ENCODE peak calls at places on chromosome 1, in eight cellular contexts. W is activated CD4-positive, alpha-beta T cell treated with anti-CD3 and anti-CD28 coated beads, Interleukin-2, amount 50 U/mL, for 1 hour; E is SJSA1; C is activated effector memory CD4-positive, alpha-beta T cell treated with Interleukin-2 at 50 U/mL for 16 hours; Z is GDM1; A is mucosa of descending colon; G is stimulated activated CD4-positive, alpha-beta T cell treated with anti-CD3 and anti-CD28 coated beads, Interleukin-12 subunit alpha, Interleukin-12 subunit beta, amount 100 ng/mL, for 4 hours; V is activated CD8-positive, alpha-beta memory T cell treated with anti-CD3 and anti-CD28 coated beads for 24 hours. Q is an unnamed sample.

GRCh38 chr1:201136696-201137392 is 9.9 kb upstream of the ASCL5 start:
- DNase-seq in W (no peak), E (no peak), C (no peak), Z (no peak), A (no peak), G (no peak), V (no peak), Q (no peak)

GRCh38 chr1:22500476-22500875 is 48.8 kb downstream of the ZBTB40 start:
- DNase-seq in W (no peak), E (peak; percentile 81), C (no peak), Z (no peak), A (peak; percentile 26), G (no peak), V (no peak), Q (peak; percentile 54)

GRCh38 chr1:227869281-227869842 is 53.9 kb downstream of the PRSS38 start:
- DNase-seq in W (no peak), E (no peak), C (no peak), Z (peak; percentile 60), A (no peak), G (no peak), V (peak; percentile 54), Q (no peak)

GRCh38 chr1:180248176-180248575 is 18.1 kb downstream of the LHX4 start:
- DNase-seq in W (no peak), E (no peak), C (no peak), Z (no peak), A (no peak), G (no peak), V (no peak), Q (no peak)

GRCh38 chr1:112674440-112674985 is at the start of gene MOV10:
- DNase-seq in W (peak; percentile 45), E (peak; percentile 88), C (peak; percentile 46), Z (peak; percentile 65), A (peak; percentile 80), G (peak; percentile 34), V (peak; percentile 80), Q (peak; percentile 83)

GRCh38 chr1:201893431-201893830 is 4.7 kb downstream of the SHISA4 start:
- DNase-seq in W (no peak), E (no peak), C (no peak), Z (no peak), A (no peak), G (no peak), V (no peak), Q (no peak)

GRCh38 chr1:3466366-3467075 is 12.1 kb downstream of the ARHGEF16 start:
- DNase-seq in W (no peak), E (no peak), C (no peak), Z (no peak), A (no peak), G (no peak), V (no peak), Q (peak; percentile 14)

GRCh38 chr1:33132549-33132948 is 49.3 kb downstream of the TRIM62 start:
- DNase-seq in W (no peak), E (no peak), C (no peak), Z (no peak), A (no peak), G (no peak), V (no peak), Q (no peak)